ENCODE peak calls at places on chromosomes 7 and 10, in five cellular contexts. Y, D, Q, K and G are unnamed samples.

GRCh38 chr10:31315453-31315852 is 3.6 kb upstream of the ZEB1 start:
- DNase-seq in Y (no peak), Q (peak; percentile 54), K (peak; percentile 61), D (no peak), G (no peak)

GRCh38 chr7:94580601-94581000 is 71.0 kb downstream of the CASD1 start:
- DNase-seq in D (no peak), Y (no peak), K (peak; percentile 11), Q (peak; percentile 31), G (no peak)

GRCh38 chr10:79055100-79055782 is 13.5 kb upstream of the ZMIZ1 start:
- DNase-seq in Y (no peak), D (no peak), Q (no peak), K (no peak), G (no peak)

GRCh38 chr10:60414877-60415585 is 25.4 kb upstream of the ANK3 start:
- DNase-seq in K (peak; percentile 44), D (peak; percentile 22), Y (no peak), Q (peak; percentile 95), G (peak; percentile 54)

GRCh38 chr7:97064972-97065587 is 40.4 kb upstream of the DLX5 start:
- DNase-seq in Y (peak; percentile 58), K (peak; percentile 64), Q (peak; percentile 34), D (peak; percentile 72), G (peak; percentile 70)

GRCh38 chr10:29034592-29034991 is 254.3 kb upstream of the LYZL1 start:
- DNase-seq in Q (no peak), D (no peak), K (no peak), Y (no peak), G (no peak)

GRCh38 chr7:24862461-24862860 is 105.2 kb upstream of the GSDME start:
- DNase-seq in Y (no peak), D (no peak), K (no peak), Q (no peak), G (no peak)

GRCh38 chr7:101999420-101999819 is 182.0 kb downstream of the CUX1 start:
- DNase-seq in Y (no peak), K (no peak), D (no peak), Q (no peak), G (no peak)

GRCh38 chr10:97640868-97641811 is 669 bp downstream of the PI4K2A start:
- DNase-seq in Q (peak; percentile 40), Y (peak; percentile 25), K (peak; percentile 75), D (peak; percentile 70), G (peak; percentile 47)

GRCh38 chr7:151074817-151075661 is 5.6 kb downstream of the FASTK start:
- DNase-seq in K (no peak), D (no peak), Y (no peak), Q (no peak), G (no peak)

GRCh38 chr10:77675347-77675746 is 37.7 kb upstream of the KCNMA1 start:
- DNase-seq in K (no peak), Q (no peak), D (no peak), Y (no peak), G (no peak)

GRCh38 chr7:138982204-138982623 is 1.0 kb upstream of the KIAA1549 start:
- DNase-seq in Q (no peak), Y (no peak), D (no peak), K (no peak), G (no peak)

GRCh38 chr10:86655596-86655995 is 1.2 kb downstream of the OPN4 start:
- DNase-seq in D (no peak), Q (no peak), K (no peak), Y (no peak), G (no peak)

GRCh38 chr7:150322833-150323681 is at the start of the genes ACTR3C and LRRC61:
- DNase-seq in D (peak; percentile 57), Y (peak; percentile 86), Q (peak; percentile 27), K (no peak), G (peak; percentile 73)

GRCh38 chr7:68176974-68177373 is 1180.3 kb downstream of the TYW1 start:
- DNase-seq in Q (peak; percentile 2), K (peak; percentile 4), D (peak; percentile 80), Y (peak; percentile 54), G (peak; percentile 87)

GRCh38 chr7:98836811-98837631 is 32.8 kb downstream of the TMEM130 start:
- DNase-seq in Q (no peak), Y (peak; percentile 28), D (peak; percentile 83), K (peak; percentile 27), G (peak; percentile 54)

GRCh38 chr7:79298145-79298760 is 155.2 kb downstream of the MAGI2 start:
- DNase-seq in K (peak; percentile 84), Q (peak; percentile 31), Y (peak; percentile 57), D (peak; percentile 37), G (peak; percentile 55)

GRCh38 chr10:46308666-46309450 is 22.1 kb downstream of the ANTXRL start:
- DNase-seq in Y (no peak), Q (no peak), K (no peak), D (no peak), G (no peak)

GRCh38 chr7:33494473-33494872 is 365.1 kb downstream of the BBS9 start:
- DNase-seq in Y (no peak), Q (no peak), K (no peak), D (no peak), G (no peak)

GRCh38 chr7:39413866-39414668 is 152.1 kb upstream of the YAE1 start:
- DNase-seq in Y (peak; percentile 75), D (peak; percentile 86), K (peak; percentile 37), Q (peak; percentile 17), G (peak; percentile 48)

GRCh38 chr10:103238506-103239252 is 7.0 kb upstream of the RPEL1 start:
- DNase-seq in Q (peak; percentile 49), Y (no peak), K (peak; percentile 53), D (peak; percentile 58), G (peak; percentile 38)

GRCh38 chr10:30000802-30001571 is 58.4 kb downstream of the JCAD start:
- DNase-seq in K (peak; percentile 92), D (no peak), Q (peak; percentile 32), Y (no peak), G (peak; percentile 77)

GRCh38 chr7:156019308-156019707 is 207.0 kb upstream of the SHH start:
- DNase-seq in K (no peak), D (no peak), Y (no peak), Q (no peak), G (no peak)

GRCh38 chr10:2929457-2929856 is 137.9 kb upstream of the PFKP start:
- DNase-seq in D (peak; percentile 84), Y (no peak), Q (no peak), K (no peak), G (peak; percentile 24)

GRCh38 chr10:43417950-43418768 is 9.2 kb upstream of the HNRNPF start:
- DNase-seq in Y (peak; percentile 41), Q (no peak), D (no peak), K (no peak), G (no peak)

GRCh38 chr10:113689057-113689456 is 9.3 kb downstream of the CASP7 start:
- DNase-seq in K (no peak), Q (no peak), D (no peak), Y (peak; percentile 50), G (no peak)

GRCh38 chr7:116511552-116512523 is 12.3 kb downstream of the CAV2 start:
- DNase-seq in Y (peak; percentile 96), Q (peak; percentile 90), D (peak; percentile 54), K (peak; percentile 39), G (peak; percentile 85)

GRCh38 chr7:150337179-150337578 is 4.2 kb downstream of the RARRES2 start:
- DNase-seq in Q (no peak), Y (no peak), D (no peak), K (no peak), G (no peak)

GRCh38 chr7:147775564-147775963 is 815.0 kb upstream of the C7orf33 start:
- DNase-seq in D (no peak), K (peak; percentile 15), Q (no peak), Y (no peak), G (peak; percentile 13)

GRCh38 chr7:137093198-137093597 is 224.7 kb downstream of the CHRM2 start:
- DNase-seq in Q (no peak), D (no peak), K (no peak), Y (no peak), G (no peak)

GRCh38 chr7:12757443-12757842 is 70.0 kb downstream of the ARL4A start:
- DNase-seq in D (no peak), Y (no peak), Q (peak; percentile 32), K (peak; percentile 92), G (no peak)

GRCh38 chr7:24723178-24723530 is 34.1 kb downstream of the GSDME start:
- DNase-seq in Q (no peak), D (no peak), Y (no peak), K (no peak), G (no peak)

GRCh38 chr7:4996696-4997222 is 37.8 kb upstream of the MMD2 start:
- DNase-seq in D (no peak), Y (no peak), K (no peak), Q (no peak), G (no peak)

GRCh38 chr7:152520861-152521302 is 85.1 kb upstream of the KMT2C start:
- DNase-seq in K (no peak), Y (peak; percentile 75), Q (no peak), D (no peak), G (no peak)

GRCh38 chr7:68121056-68121455 is 1124.4 kb downstream of the TYW1 start:
- DNase-seq in Q (no peak), K (no peak), Y (no peak), D (no peak), G (no peak)

GRCh38 chr10:75195035-75195763 is 15.4 kb upstream of the VDAC2 start:
- DNase-seq in K (peak; percentile 90), Q (no peak), D (no peak), Y (no peak), G (no peak)

DNA sequence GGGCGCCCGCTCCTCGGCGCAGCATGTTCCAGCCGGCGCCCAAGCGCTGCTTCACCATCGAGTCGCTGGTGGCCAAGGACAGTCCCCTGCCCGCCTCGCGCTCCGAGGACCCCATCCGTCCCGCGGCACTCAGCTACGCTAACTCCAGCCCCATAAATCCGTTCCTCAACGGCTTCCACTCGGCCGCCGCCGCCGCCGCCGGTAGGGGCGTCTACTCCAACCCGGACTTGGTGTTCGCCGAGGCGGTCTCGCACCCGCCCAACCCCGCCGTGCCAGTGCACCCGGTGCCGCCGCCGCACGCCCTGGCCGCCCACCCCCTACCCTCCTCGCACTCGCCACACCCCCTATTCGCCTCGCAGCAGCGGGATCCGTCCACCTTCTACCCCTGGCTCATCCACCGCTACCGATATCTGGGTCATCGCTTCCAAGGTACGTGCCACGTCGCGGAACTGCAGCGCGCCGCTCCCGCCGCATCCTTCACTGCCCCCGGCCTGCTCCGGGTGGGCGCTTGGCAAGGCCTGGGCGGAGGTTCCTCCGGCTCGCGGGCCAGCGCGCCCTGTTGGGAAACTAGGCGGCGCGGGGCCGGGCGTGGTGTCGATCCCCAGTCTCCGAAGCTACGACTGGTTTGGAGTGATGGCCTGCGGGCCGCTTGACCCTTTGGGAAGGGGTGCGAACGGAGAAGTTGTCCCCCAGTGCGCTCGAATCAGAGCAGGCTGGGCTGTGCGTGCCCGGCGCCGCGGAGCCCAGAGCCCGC is 876 bp downstream of the EMX2 start:
- DNase-seq in D (peak; percentile 86), Y (no peak), K (no peak), Q (no peak), G (peak; percentile 57)
- TF ChIP-seq EZH2 in D (no peak), Y (no peak), K (peak; percentile 96), Q (peak; percentile 94), G (peak; percentile 97)

GRCh38 chr7:73518470-73518869 is 3.6 kb downstream of the BAZ1B start:
- DNase-seq in D (no peak), Q (no peak), K (no peak), Y (no peak), G (no peak)
- H3K4me3 ChIP-seq in D (no peak overlapping the region), Q (peak overlapping the region; percentile 85), K (peak overlapping the region; percentile 88), Y (peak overlapping the region; percentile 64), G (peak overlapping the region; percentile 92)

GRCh38 chr10:133600657-133601056 is 25.9 kb downstream of the FRG2B start:
- DNase-seq in K (no peak), Y (no peak), Q (no peak), D (no peak), G (no peak)
- TF ChIP-seq EZH2 in K (no peak), Y (no peak), Q (no peak), D (no peak), G (no peak)

GRCh38 chr7:66146701-66147100 is 32.1 kb downstream of the CRCP start:
- DNase-seq in Y (no peak), Q (no peak), K (peak; percentile 64), D (no peak), G (peak; percentile 27)
- H3K4me3 ChIP-seq in Y (no peak overlapping the region), Q (no peak overlapping the region), K (no peak overlapping the region), D (no peak overlapping the region), G (no peak overlapping the region)